ENCODE peak calls at places on chromosomes 3 and 15, in eight cellular contexts. X, L, A, G, C, J, I and W are unnamed samples.

GRCh38 chr15:77027111-77027696 is 32.3 kb downstream of the PSTPIP1 start:
- DNase-seq in X (peak; percentile 10), L (no peak), A (no peak), G (no peak), C (peak; percentile 15), J (no peak), I (no peak), W (no peak)

GRCh38 chr15:74228723-74229081 is 7.4 kb upstream of the CCDC33 start:
- DNase-seq in X (no peak), L (peak; percentile 74), A (peak; percentile 62), G (no peak), C (no peak), J (peak; percentile 68), I (no peak), W (no peak)

GRCh38 chr3:21645121-21645897 is 105.7 kb downstream of the ZNF385D start:
- DNase-seq in X (no peak), L (peak; percentile 18), A (no peak), G (no peak), C (no peak), J (peak; percentile 72), I (peak; percentile 49), W (no peak)

GRCh38 chr15:60469893-60470641 is 8.9 kb downstream of the ICE2 start:
- DNase-seq in X (no peak), L (no peak), A (no peak), G (no peak), C (no peak), J (no peak), I (no peak), W (peak; percentile 65)

GRCh38 chr3:152235709-152236298 is 32.9 kb upstream of the MBNL1 start:
- DNase-seq in X (no peak), L (peak; percentile 55), A (no peak), G (no peak), C (no peak), J (no peak), I (no peak), W (no peak)

GRCh38 chr3:129271674-129272073 is 7.0 kb upstream of the HMCES start:
- DNase-seq in X (no peak), L (no peak), A (no peak), G (no peak), C (no peak), J (no peak), I (no peak), W (no peak)

GRCh38 chr3:55721716-55722484 is 234.8 kb upstream of the WNT5A start:
- DNase-seq in X (no peak), L (peak; percentile 37), A (peak; percentile 72), G (no peak), C (peak; percentile 26), J (peak; percentile 55), I (no peak), W (no peak)

GRCh38 chr15:101168463-101168824 is 83.4 kb downstream of the CHSY1 start:
- DNase-seq in X (no peak), L (no peak), A (no peak), G (no peak), C (peak; percentile 70), J (peak; percentile 87), I (peak; percentile 56), W (no peak)

GRCh38 chr3:156359337-156359736 is 195.6 kb downstream of the SSR3 start:
- DNase-seq in X (no peak), L (no peak), A (no peak), G (no peak), C (no peak), J (no peak), I (no peak), W (no peak)

GRCh38 chr3:194043516-194043915 is 92.4 kb upstream of the HES1 start:
- DNase-seq in X (no peak), L (peak; percentile 42), A (no peak), G (no peak), C (no peak), J (no peak), I (no peak), W (no peak)

GRCh38 chr15:70036585-70037343 is 61.0 kb downstream of the TLE3 start:
- DNase-seq in X (no peak), L (no peak), A (no peak), G (no peak), C (no peak), J (no peak), I (no peak), W (peak; percentile 40)

GRCh38 chr15:66702770-66703539 is 919 bp downstream of the SMAD6 start:
- DNase-seq in X (no peak), L (no peak), A (peak; percentile 51), G (peak; percentile 90), C (no peak), J (peak; percentile 75), I (peak; percentile 29), W (no peak)

GRCh38 chr3:45693941-45694521 is 4.8 kb downstream of the SACM1L start:
- DNase-seq in X (peak; percentile 60), L (no peak), A (no peak), G (no peak), C (no peak), J (no peak), I (no peak), W (peak; percentile 40)

GRCh38 chr3:56019490-56019889 is 448.8 kb downstream of the ERC2 start:
- DNase-seq in X (no peak), L (no peak), A (no peak), G (no peak), C (no peak), J (no peak), I (no peak), W (no peak)

GRCh38 chr3:2301361-2301760 is 202.7 kb downstream of the CNTN4 start:
- DNase-seq in X (no peak), L (no peak), A (no peak), G (no peak), C (no peak), J (no peak), I (no peak), W (no peak)

GRCh38 chr3:125443923-125444322 is 68.8 kb upstream of the ZNF148 start:
- DNase-seq in X (no peak), L (no peak), A (no peak), G (no peak), C (no peak), J (no peak), I (no peak), W (no peak)

GRCh38 chr3:125582707-125583106 is 12.6 kb downstream of the OSBPL11 start:
- DNase-seq in X (no peak), L (no peak), A (peak; percentile 21), G (no peak), C (no peak), J (no peak), I (no peak), W (peak; percentile 20)

GRCh38 chr15:99167640-99168039 is 62.8 kb downstream of the SYNM start:
- DNase-seq in X (no peak), L (no peak), A (no peak), G (no peak), C (no peak), J (no peak), I (no peak), W (no peak)
- H3K27ac ChIP-seq in X (no peak overlapping the region), L (no peak overlapping the region), A (no peak overlapping the region), G (no peak overlapping the region), C (no peak overlapping the region), J (no peak overlapping the region), I (peak overlapping the region; percentile 94), W (no peak overlapping the region)

DNA sequence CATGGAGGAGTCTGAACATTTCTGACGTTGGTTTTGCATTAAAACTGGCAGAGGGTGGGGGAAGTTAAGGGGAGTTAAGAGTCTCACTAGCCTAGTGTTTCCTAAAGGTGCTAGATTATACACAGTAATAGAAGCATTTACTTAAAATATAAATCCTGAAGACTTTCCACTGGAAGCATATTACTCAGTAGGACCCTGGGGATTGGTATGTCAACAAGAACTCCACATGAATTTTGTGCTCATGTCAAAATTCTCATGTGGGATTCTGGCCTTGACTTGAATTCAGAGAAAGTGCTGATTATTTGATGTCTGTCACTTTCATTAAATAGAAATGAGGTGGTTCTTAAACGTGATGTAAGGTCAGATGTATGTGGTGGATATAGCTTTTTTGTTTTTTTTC is 997.2 kb downstream of the TUSC7 start:
- DNase-seq in X (no peak), L (no peak), A (no peak), G (no peak), C (no peak), J (no peak), I (no peak), W (no peak)
- H3K4me3 ChIP-seq in X (no peak overlapping the region), L (no peak overlapping the region), A (no peak overlapping the region), G (no peak overlapping the region), C (no peak overlapping the region), J (no peak overlapping the region), I (no peak overlapping the region), W (no peak overlapping the region)

GRCh38 chr15:90225504-90226234 is 8.1 kb downstream of the CIB1 start:
- DNase-seq in X (no peak), L (no peak), A (no peak), G (no peak), C (no peak), J (peak; percentile 56), I (no peak), W (no peak)
- H3K4me1 ChIP-seq in X (peaks cover 18% of the 10 kb centered on the region), L (no peaks in the 10 kb centered on the region), A (no peaks in the 10 kb centered on the region), G (peaks cover 15% of the 10 kb centered on the region), C (peaks cover 4% of the 10 kb centered on the region), J (peaks cover 1% of the 10 kb centered on the region), I (peaks cover 16% of the 10 kb centered on the region), W (peaks cover 2% of the 10 kb centered on the region)

GRCh38 chr3:81760215-81760614 is 1.2 kb downstream of the GBE1 start:
- DNase-seq in X (no peak), L (no peak), A (no peak), G (no peak), C (no peak), J (no peak), I (no peak), W (peak; percentile 5)
- H3K27ac ChIP-seq in X (peak overlapping the region; percentile 91), L (no peak overlapping the region), A (no peak overlapping the region), G (peak overlapping the region; percentile 96), C (peak overlapping the region; percentile 94), J (peak overlapping the region; percentile 30), I (peak overlapping the region; percentile 92), W (peak overlapping the region; percentile 100)

DNA sequence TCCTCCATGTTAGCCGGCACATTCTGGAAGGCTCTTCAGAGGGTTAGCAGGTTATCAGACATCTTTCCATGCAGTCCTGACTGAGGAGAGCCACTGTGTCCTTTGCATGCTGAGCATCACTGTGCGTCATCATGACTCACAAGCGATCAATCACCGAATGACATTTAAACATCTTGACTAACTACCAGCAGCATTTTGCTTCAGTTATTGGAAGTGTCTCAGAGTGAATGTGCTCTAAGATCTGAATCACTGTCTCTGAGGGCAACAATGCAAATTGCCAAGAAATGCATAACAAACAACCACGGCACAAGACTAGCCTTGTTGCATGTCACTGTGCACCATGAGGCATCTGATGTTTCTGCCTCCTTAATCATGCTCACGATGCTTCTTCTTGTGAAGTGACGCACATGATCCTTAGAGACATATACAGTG is 18.3 kb upstream of the ATP8B4 start:
- DNase-seq in X (no peak), L (no peak), A (no peak), G (no peak), C (no peak), J (no peak), I (no peak), W (no peak)
- H3K4me3 ChIP-seq in X (no peak overlapping the region), L (no peak overlapping the region), A (no peak overlapping the region), G (no peak overlapping the region), C (no peak overlapping the region), J (no peak overlapping the region), I (no peak overlapping the region), W (no peak overlapping the region)

GRCh38 chr15:85419200-85419599 is 38.8 kb downstream of the AKAP13 start:
- DNase-seq in X (no peak), L (no peak), A (no peak), G (no peak), C (no peak), J (no peak), I (no peak), W (no peak)
- H3K4me1 ChIP-seq in X (peaks cover 43% of the 10 kb centered on the region), L (peaks cover 4% of the 10 kb centered on the region), A (peaks cover 7% of the 10 kb centered on the region), G (peaks cover 25% of the 10 kb centered on the region), C (peaks cover 5% of the 10 kb centered on the region), J (peaks cover 5% of the 10 kb centered on the region), I (peaks cover 26% of the 10 kb centered on the region), W (peaks cover 5% of the 10 kb centered on the region)